ENCODE peak calls at places on chromosome 19, in seven cellular contexts. I, B, V, R, H, F and U are unnamed samples.
A peak's percentile ranks its signal among the peaks of the same experiment; 100 is the strongest.

GRCh38 chr19:12665646-12666304 is 767 bp downstream of the MAN2B1 start:
- DNase-seq in H (no peak), F (no peak), B (peak; percentile 59), R (no peak), V (peak; percentile 60), I (no peak), U (no peak)

GRCh38 chr19:21740559-21740958 is 26.8 kb downstream of the ZNF100 start:
- DNase-seq in R (no peak), I (no peak), V (no peak), B (no peak), H (no peak), F (no peak), U (no peak)

GRCh38 chr19:53034948-53035675 is 9.4 kb upstream of the ERVV-2 start:
- DNase-seq in I (no peak), R (no peak), F (no peak), B (no peak), H (no peak), V (no peak), U (no peak)

GRCh38 chr19:45474941-45475516 is 7.2 kb downstream of the FOSB start:
- DNase-seq in F (no peak), B (no peak), H (no peak), I (no peak), V (peak; percentile 78), R (no peak), U (no peak)

GRCh38 chr19:18604820-18605159 is 1.8 kb downstream of the CRLF1 start:
- DNase-seq in V (no peak), R (no peak), I (no peak), F (no peak), H (no peak), B (peak; percentile 19), U (no peak)

GRCh38 chr19:38152461-38153379 is 71.3 kb downstream of the DPF1 start:
- DNase-seq in F (no peak), V (no peak), I (no peak), R (no peak), B (no peak), H (no peak), U (no peak)

GRCh38 chr19:41407271-41407670 is 9.7 kb downstream of the BCKDHA start:
- DNase-seq in I (no peak), V (no peak), F (peak; percentile 76), B (no peak), H (no peak), R (no peak), U (peak; percentile 72)

GRCh38 chr19:56942749-56943148 is 102.2 kb upstream of the PEG3 start:
- DNase-seq in F (no peak), V (peak; percentile 76), H (no peak), R (peak; percentile 76), B (peak; percentile 57), I (no peak), U (peak; percentile 65)

GRCh38 chr19:51714848-51715247 is 8.9 kb downstream of the HAS1 start:
- DNase-seq in I (peak; percentile 50), F (no peak), V (no peak), H (no peak), R (no peak), B (no peak), U (no peak)

GRCh38 chr19:45069056-45069455 is 7.2 kb downstream of the ZNF296 start:
- DNase-seq in B (peak; percentile 70), I (peak; percentile 20), V (no peak), R (no peak), F (peak; percentile 19), H (peak; percentile 61), U (no peak)

GRCh38 chr19:8185343-8186068 is 23.7 kb upstream of the CERS4 start:
- DNase-seq in R (no peak), I (no peak), H (no peak), B (no peak), F (no peak), V (no peak), U (no peak)

GRCh38 chr19:11092181-11092538 is 2.9 kb downstream of the LDLR start:
- DNase-seq in F (peak; percentile 75), B (no peak), V (no peak), R (no peak), H (peak; percentile 43), I (peak; percentile 61), U (no peak)

GRCh38 chr19:48329167-48329891 is 4.0 kb downstream of the EMP3 start:
- DNase-seq in B (no peak), F (peak; percentile 65), H (no peak), R (no peak), V (no peak), I (peak; percentile 36), U (no peak)

GRCh38 chr19:33802001-33802400 is 5.3 kb downstream of the KCTD15 start:
- DNase-seq in H (no peak), I (no peak), B (no peak), F (no peak), R (no peak), V (no peak), U (no peak)

GRCh38 chr19:11194173-11194572 is 3.2 kb downstream of the KANK2 start:
- DNase-seq in H (no peak), V (no peak), R (no peak), F (no peak), B (no peak), I (no peak), U (no peak)

GRCh38 chr19:40921005-40921897 is 39.2 kb upstream of the CYP2A7 start:
- DNase-seq in V (no peak), F (peak; percentile 33), B (peak; percentile 74), R (peak; percentile 82), H (peak; percentile 98), I (no peak), U (peak; percentile 84)

GRCh38 chr19:55087542-55087935 is 11.9 kb downstream of the EPS8L1 start:
- DNase-seq in V (peak; percentile 65), I (no peak), F (peak; percentile 31), R (no peak), H (no peak), B (peak; percentile 47), U (no peak)

GRCh38 chr19:34274827-34275625 is 20.7 kb downstream of the GARRE1 start:
- DNase-seq in B (no peak), V (no peak), I (peak; percentile 97), F (peak; percentile 91), H (no peak), R (no peak), U (no peak)

GRCh38 chr19:1064661-1065605 is 2.0 kb upstream of the ARHGAP45 start:
- DNase-seq in V (peak; percentile 71), H (peak; percentile 44), I (peak; percentile 65), B (peak; percentile 81), F (peak; percentile 65), R (peak; percentile 89), U (peak; percentile 89)

GRCh38 chr19:33812388-33813330 is 16.0 kb downstream of the KCTD15 start:
- DNase-seq in I (no peak), B (no peak), H (no peak), V (peak; percentile 64), R (peak; percentile 55), F (no peak), U (peak; percentile 46)

DNA sequence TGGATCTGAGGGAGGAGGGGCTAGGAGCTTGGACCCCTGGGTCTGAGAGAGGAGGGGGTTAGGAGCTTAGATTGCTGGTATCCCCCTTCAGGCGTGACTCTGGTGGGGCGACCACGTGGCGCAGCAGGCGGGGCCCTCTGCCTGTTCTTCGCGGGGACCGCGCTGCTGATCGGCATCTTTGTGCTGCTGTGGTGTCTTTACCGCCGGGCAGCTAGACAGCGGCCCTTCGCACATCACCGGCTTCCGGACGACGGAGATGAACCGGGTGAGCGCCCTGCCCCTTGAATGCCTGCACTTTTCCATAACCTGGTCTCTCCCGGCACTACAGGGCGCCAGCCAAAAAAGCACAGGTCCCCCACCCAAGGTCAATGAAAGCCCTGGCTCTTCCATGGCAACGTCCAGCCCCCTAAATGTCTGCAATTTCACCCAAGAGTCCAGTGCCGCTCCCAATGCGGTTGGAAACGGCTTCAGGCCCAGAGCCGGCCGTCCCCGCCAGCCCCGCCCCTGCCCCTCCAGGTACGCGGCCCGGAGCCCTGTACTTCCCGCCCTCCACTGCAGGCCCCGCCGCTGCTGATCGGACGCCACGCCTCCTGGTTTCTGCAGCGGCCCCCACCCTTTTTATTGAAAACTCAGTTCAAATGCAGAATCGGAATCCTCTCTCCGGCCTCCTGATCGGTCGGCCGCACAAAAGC is 2.8 kb downstream of the GFY start:
- DNase-seq in H (peak; percentile 62), I (no peak), R (no peak), B (peak; percentile 43), V (no peak), F (no peak), U (no peak)
- H3K4me3 ChIP-seq in H (peak overlapping the region; percentile 39), I (no peak overlapping the region), R (no peak overlapping the region), B (no peak overlapping the region), V (peak overlapping the region; percentile 20), F (no peak overlapping the region), U (no peak overlapping the region)

GRCh38 chr19:15372891-15373301 is 6.7 kb downstream of the AKAP8 start:
- DNase-seq in B (peak; percentile 42), V (no peak), F (no peak), I (no peak), H (no peak), R (no peak), U (no peak)

GRCh38 chr19:15373644-15374043 is 5.9 kb downstream of the AKAP8 start:
- DNase-seq in F (no peak), V (no peak), R (no peak), I (no peak), H (no peak), B (peak; percentile 41), U (no peak)

GRCh38 chr19:15372470-15372869 is 7.1 kb downstream of the AKAP8 start:
- DNase-seq in B (no peak), F (no peak), V (no peak), R (no peak), I (no peak), H (no peak), U (no peak)

GRCh38 chr19:15374796-15375440 is 4.7 kb downstream of the AKAP8 start:
- DNase-seq in R (no peak), I (no peak), V (no peak), F (no peak), B (peak; percentile 57), H (no peak), U (no peak)

DNA sequence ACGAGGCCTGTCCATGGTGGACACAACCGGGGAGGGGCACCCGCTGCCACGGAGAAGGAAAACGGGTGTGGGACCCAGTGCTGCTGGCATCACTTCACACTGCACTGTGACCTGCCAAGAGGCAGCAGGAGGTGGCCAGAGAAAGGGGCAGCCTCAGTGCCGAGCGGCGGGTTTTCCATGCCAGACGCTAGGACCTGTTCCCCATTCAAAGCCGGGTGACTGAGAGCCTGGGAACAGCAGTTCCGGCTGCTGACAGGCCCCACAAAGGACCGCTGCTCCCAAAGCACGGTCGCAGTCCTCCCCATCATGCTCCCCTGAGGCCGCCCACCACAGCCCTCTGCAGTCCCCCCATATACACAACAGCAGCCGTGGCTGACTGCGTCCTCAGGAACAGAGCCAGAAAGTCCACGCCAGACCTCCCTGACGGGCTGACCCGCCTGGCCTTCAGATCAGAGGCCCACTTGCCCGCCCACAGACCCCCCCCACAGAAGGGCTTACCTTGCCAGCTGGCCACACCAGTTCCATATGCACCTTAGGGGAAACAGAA is 5.4 kb downstream of the AKAP8 start:
- DNase-seq in R (no peak), I (no peak), H (no peak), F (no peak), B (peak; percentile 41), V (no peak), U (no peak)
- H3K4me3 ChIP-seq in R (no peak overlapping the region), I (no peak overlapping the region), H (no peak overlapping the region), F (no peak overlapping the region), B (no peak overlapping the region), V (peak overlapping the region; percentile 11), U (peak overlapping the region; percentile 11)

GRCh38 chr19:9362905-9363304 is at the start of gene ZNF177:
- DNase-seq in R (no peak), B (no peak), V (no peak), I (no peak), F (peak; percentile 4), H (no peak), U (no peak)
- H3K4me3 ChIP-seq in R (no peak within 1 kb of the TSS), B (no peak within 1 kb of the TSS), V (peak within 1 kb of the TSS; percentile 31), I (peak within 1 kb of the TSS; percentile 41), F (peak within 1 kb of the TSS; percentile 58), H (no peak within 1 kb of the TSS), U (no peak within 1 kb of the TSS)

GRCh38 chr19:5914946-5915781 is 1.1 kb downstream of the CAPS start:
- DNase-seq in H (no peak), I (no peak), R (peak; percentile 75), V (no peak), B (no peak), F (no peak), U (peak; percentile 69)
- H3K4me3 ChIP-seq in H (no peak overlapping the region), I (no peak overlapping the region), R (no peak overlapping the region), V (peak overlapping the region; percentile 5), B (no peak overlapping the region), F (no peak overlapping the region), U (no peak overlapping the region)